ENCODE peak calls at places on chromosomes 13 and 19, in eight cellular contexts. B is CD8-positive, alpha-beta memory T cell; X is CD4-positive, alpha-beta memory T cell; I is HFF-Myc; E is esophagus muscularis mucosa; C is endodermal cell; P is activated CD4-positive, alpha-beta memory T cell treated with anti-CD3 and anti-CD28 coated beads, Interleukin-2, amount 10 ng/mL, durations not matched to agents 7 days and 5 days; F is activated T-helper 1 cell treated with anti-CD3 and anti-CD28 coated beads, Interleukin-2, amount 50 U/mL, for 16 hours. N is an unnamed sample.

GRCh38 chr13:76425930-76426329 is 460.3 kb downstream of the KCTD12 start:
- DNase-seq in C (no peak), B (no peak), P (no peak), E (no peak), I (peak), X (no peak), F (no peak), N (no peak)

GRCh38 chr13:30119476-30119875 is 187.9 kb downstream of the KATNAL1 start:
- DNase-seq in C (no peak), E (no peak), B (no peak), I (peak), F (no peak), P (peak), X (peak), N (peak)

GRCh38 chr13:27535546-27535945 is 84.8 kb downstream of the LNX2 start:
- DNase-seq in P (no peak), F (no peak), C (no peak), I (no peak), B (no peak), E (no peak), X (no peak), N (no peak)

GRCh38 chr19:34171539-34171876 is 796 bp upstream of the LSM14A start:
- DNase-seq in C (no peak), P (no peak), E (peak), F (peak), B (no peak), I (peak), X (no peak), N (no peak)

GRCh38 chr13:77521595-77522367 is 13.7 kb upstream of the SCEL start:
- DNase-seq in B (no peak), X (no peak), I (no peak), C (peak), E (peak), F (no peak), P (no peak), N (no peak)

GRCh38 chr19:10286803-10287737 is at the start of gene ICAM4:
- DNase-seq in C (peak), E (no peak), B (no peak), X (peak), P (peak), I (no peak), F (no peak), N (no peak)

GRCh38 chr19:39645800-39646411 is 9.8 kb upstream of the LGALS16 start:
- DNase-seq in F (no peak), B (no peak), E (no peak), C (peak), X (no peak), P (peak), I (peak), N (no peak)

GRCh38 chr19:29365836-29366417 is 153.0 kb upstream of the UQCRFS1 start:
- DNase-seq in X (no peak), F (no peak), B (no peak), I (no peak), E (no peak), C (no peak), P (no peak), N (no peak)

GRCh38 chr19:49398001-49398615 is 10.1 kb downstream of the KASH5 start:
- DNase-seq in F (no peak), C (no peak), E (no peak), B (no peak), X (no peak), I (no peak), P (no peak), N (no peak)

GRCh38 chr13:97268772-97269171 is 46.6 kb downstream of the MBNL2 start:
- DNase-seq in B (no peak), P (no peak), E (no peak), X (no peak), F (no peak), I (no peak), C (peak), N (no peak)

GRCh38 chr19:1045247-1045603 is 5.3 kb downstream of the ABCA7 start:
- DNase-seq in C (peak), B (no peak), I (no peak), F (no peak), P (peak), X (peak), E (no peak), N (peak)

GRCh38 chr19:38304866-38305429 is 897 bp downstream of the C19orf33 start:
- DNase-seq in X (no peak), C (peak), E (no peak), F (no peak), I (no peak), B (no peak), P (no peak), N (no peak)

GRCh38 chr19:12052571-12053169 is at the start of gene ZNF878:
- DNase-seq in I (peak), F (no peak), C (peak), B (peak), E (peak), X (peak), P (peak), N (peak)

GRCh38 chr19:19418548-19419260 is 13.2 kb downstream of the GATAD2A start:
- DNase-seq in I (no peak), C (no peak), E (no peak), F (no peak), P (no peak), B (no peak), X (no peak), N (no peak)

GRCh38 chr13:60433505-60433904 is 36.5 kb downstream of the TDRD3 start:
- DNase-seq in C (no peak), F (no peak), B (no peak), X (no peak), I (no peak), E (no peak), P (no peak), N (no peak)

GRCh38 chr13:43879323-43880181 is at the start of the genes CCDC122 and LACC1:
- DNase-seq in F (peak), E (peak), P (peak), I (no peak), C (peak), X (peak), B (peak), N (peak)

GRCh38 chr19:8557637-8558238 is 19.5 kb downstream of the MYO1F start:
- DNase-seq in P (no peak), X (no peak), E (no peak), C (no peak), F (no peak), I (no peak), B (no peak), N (no peak)

GRCh38 chr13:99836291-99836690 is 135.3 kb downstream of the ZIC5 start:
- DNase-seq in C (no peak), F (no peak), I (no peak), E (no peak), P (no peak), B (no peak), X (no peak), N (no peak)

GRCh38 chr19:18696023-18696422 is 12.5 kb downstream of the CRTC1 start:
- DNase-seq in C (peak), P (no peak), I (no peak), X (no peak), F (no peak), E (no peak), B (no peak), N (no peak)

GRCh38 chr19:56132316-56132822 is 8.7 kb upstream of the ZNF444 start:
- DNase-seq in F (no peak), X (no peak), I (no peak), B (no peak), P (no peak), E (no peak), C (no peak), N (no peak)

GRCh38 chr19:34365463-34366401 is 736 bp downstream of the GPI start:
- DNase-seq in X (no peak), B (no peak), I (no peak), P (no peak), E (no peak), C (peak), F (no peak), N (no peak)

GRCh38 chr13:46622918-46623256 is 69.9 kb downstream of the LRCH1 start:
- DNase-seq in B (no peak), C (no peak), E (no peak), F (no peak), I (peak), P (no peak), X (no peak), N (no peak)

GRCh38 chr19:19461671-19462622 is 53.4 kb downstream of the TSSK6 start:
- DNase-seq in P (no peak), B (peak), I (no peak), C (peak), F (no peak), E (no peak), X (no peak), N (no peak)

GRCh38 chr19:2337329-2337707 is 8.8 kb downstream of the SPPL2B start:
- DNase-seq in I (no peak), B (no peak), F (no peak), P (no peak), X (no peak), C (peak), E (no peak), N (no peak)

GRCh38 chr19:38262585-38263268 is 1.6 kb upstream of the SPINT2 start:
- DNase-seq in C (no peak), B (no peak), X (no peak), F (no peak), E (no peak), P (no peak), I (no peak), N (no peak)

GRCh38 chr13:97978661-97979450 is 25.4 kb downstream of the IPO5 start:
- DNase-seq in I (no peak), B (no peak), P (no peak), X (no peak), F (no peak), C (no peak), E (no peak), N (no peak)

GRCh38 chr13:99022953-99023352 is 45.1 kb upstream of the DOCK9 start:
- DNase-seq in I (no peak), P (no peak), E (peak), X (no peak), C (no peak), F (no peak), B (no peak), N (no peak)

GRCh38 chr19:4140237-4140711 is 13.2 kb upstream of the CREB3L3 start:
- DNase-seq in C (peak), P (peak), F (no peak), X (peak), E (no peak), B (no peak), I (no peak), N (no peak)

GRCh38 chr13:111610077-111610476 is 289.6 kb downstream of the TEX29 start:
- DNase-seq in P (no peak), X (no peak), F (no peak), E (no peak), B (no peak), I (no peak), C (no peak), N (no peak)

GRCh38 chr19:46495789-46496099 is at the start of gene PNMA8B:
- DNase-seq in C (peak), X (no peak), P (no peak), E (no peak), I (no peak), F (no peak), B (no peak), N (no peak)

GRCh38 chr13:61988810-61989209 is 573.2 kb upstream of the PCDH20 start:
- DNase-seq in X (no peak), E (no peak), I (no peak), F (no peak), B (no peak), C (no peak), P (no peak), N (no peak)

GRCh38 chr13:33487575-33488243 is 202.2 kb upstream of the STARD13 start:
- DNase-seq in B (no peak), I (no peak), C (peak), E (no peak), X (no peak), F (no peak), P (no peak), N (no peak)

GRCh38 chr13:66099825-66100224 is 1130.3 kb downstream of the PCDH9 start:
- DNase-seq in P (no peak), I (no peak), B (no peak), C (peak), X (no peak), E (no peak), F (no peak), N (no peak)

N was measured in T1000.